ENCODE peak calls at places on chromosome 11, in four cellular contexts. One of them, this sample, is unnamed.

GRCh38 chr11:9771126-9771624 is 107.3 kb downstream of the SWAP70 start:
- DNase-seq in astrocyte of the cerebellum: no peak
- DNase-seq in stomach: no peak
- DNase-seq in adrenal gland: no peak
- DNase-seq in this sample: no peak

GRCh38 chr11:3014314-3014938 is 22.3 kb upstream of the NAP1L4 start:
- DNase-seq in astrocyte of the cerebellum: no peak
- DNase-seq in stomach: no peak
- DNase-seq in adrenal gland: no peak
- DNase-seq in this sample: no peak

GRCh38 chr11:65492637-65493366 is 6.0 kb upstream of the MALAT1 start:
- DNase-seq in astrocyte of the cerebellum: no peak
- DNase-seq in stomach: peak
- DNase-seq in adrenal gland: peak
- DNase-seq in this sample: no peak

GRCh38 chr11:100396281-100396680 is 290.8 kb upstream of the ARHGAP42 start:
- DNase-seq in astrocyte of the cerebellum: no peak
- DNase-seq in stomach: no peak
- DNase-seq in adrenal gland: no peak
- DNase-seq in this sample: no peak

GRCh38 chr11:20719821-20720220 is 50.4 kb downstream of the NELL1 start:
- DNase-seq in astrocyte of the cerebellum: no peak
- DNase-seq in stomach: no peak
- DNase-seq in adrenal gland: no peak
- DNase-seq in this sample: no peak

GRCh38 chr11:62353841-62354240 is 16.6 kb downstream of the ASRGL1 start:
- DNase-seq in astrocyte of the cerebellum: no peak
- DNase-seq in stomach: peak
- DNase-seq in adrenal gland: no peak
- DNase-seq in this sample: no peak

GRCh38 chr11:1442807-1443366 is 43.7 kb downstream of the MOB2 start:
- DNase-seq in astrocyte of the cerebellum: no peak
- DNase-seq in stomach: no peak
- DNase-seq in adrenal gland: no peak
- DNase-seq in this sample: no peak

GRCh38 chr11:1570896-1571759 is 943 bp downstream of the DUSP8 start:
- DNase-seq in astrocyte of the cerebellum: no peak
- DNase-seq in stomach: no peak
- DNase-seq in adrenal gland: no peak
- DNase-seq in this sample: no peak

GRCh38 chr11:2675540-2675939 is 24.3 kb downstream of the KCNQ1OT1 start:
- DNase-seq in astrocyte of the cerebellum: no peak
- DNase-seq in stomach: no peak
- DNase-seq in adrenal gland: no peak
- DNase-seq in this sample: no peak

GRCh38 chr11:112225753-112226061 is 521 bp upstream of the PTS start:
- DNase-seq in astrocyte of the cerebellum: no peak
- DNase-seq in stomach: no peak
- DNase-seq in adrenal gland: peak
- DNase-seq in this sample: no peak

GRCh38 chr11:65641233-65642013 is 3.5 kb downstream of the SIPA1 start:
- DNase-seq in astrocyte of the cerebellum: no peak
- DNase-seq in stomach: no peak
- DNase-seq in adrenal gland: no peak
- DNase-seq in this sample: no peak

GRCh38 chr11:326842-327580 is 6.4 kb upstream of the IFITM3 start:
- DNase-seq in astrocyte of the cerebellum: no peak
- DNase-seq in stomach: peak
- DNase-seq in adrenal gland: peak
- DNase-seq in this sample: no peak

GRCh38 chr11:118618115-118618990 is 10.9 kb downstream of the PHLDB1 start:
- DNase-seq in astrocyte of the cerebellum: no peak
- DNase-seq in stomach: peak
- DNase-seq in adrenal gland: peak
- DNase-seq in this sample: no peak

GRCh38 chr11:130546901-130547694 is 98.7 kb downstream of the ADAMTS15 start:
- DNase-seq in astrocyte of the cerebellum: no peak
- DNase-seq in stomach: no peak
- DNase-seq in adrenal gland: no peak
- DNase-seq in this sample: no peak

GRCh38 chr11:57069942-57070341 is 81.2 kb downstream of the OR5AK2 start:
- DNase-seq in astrocyte of the cerebellum: no peak
- DNase-seq in stomach: no peak
- DNase-seq in adrenal gland: no peak
- DNase-seq in this sample: no peak

GRCh38 chr11:117826360-117826635 is 1.8 kb upstream of the FXYD2 start:
- DNase-seq in astrocyte of the cerebellum: no peak
- DNase-seq in stomach: peak
- DNase-seq in adrenal gland: no peak
- DNase-seq in this sample: no peak

GRCh38 chr11:134226806-134227325 is 2.4 kb downstream of the VPS26B start:
- DNase-seq in astrocyte of the cerebellum: no peak
- DNase-seq in stomach: no peak
- DNase-seq in adrenal gland: no peak
- DNase-seq in this sample: no peak

GRCh38 chr11:112477152-112477928 is 216.7 kb upstream of the PLET1 start:
- DNase-seq in astrocyte of the cerebellum: no peak
- DNase-seq in stomach: no peak
- DNase-seq in adrenal gland: no peak
- DNase-seq in this sample: no peak

GRCh38 chr11:72321381-72321996 is 77.5 kb upstream of the PHOX2A start:
- DNase-seq in astrocyte of the cerebellum: no peak
- DNase-seq in stomach: no peak
- DNase-seq in adrenal gland: no peak
- DNase-seq in this sample: peak

GRCh38 chr11:111920908-111921307 is 2.2 kb downstream of the C11orf52 start:
- DNase-seq in astrocyte of the cerebellum: no peak
- DNase-seq in stomach: no peak
- DNase-seq in adrenal gland: no peak
- DNase-seq in this sample: no peak

GRCh38 chr11:63879598-63879997 is 37.4 kb downstream of the RCOR2 start:
- DNase-seq in astrocyte of the cerebellum: no peak
- DNase-seq in stomach: no peak
- DNase-seq in adrenal gland: no peak
- DNase-seq in this sample: no peak

GRCh38 chr11:107743161-107743560 is 31.3 kb upstream of the SLN start:
- DNase-seq in astrocyte of the cerebellum: no peak
- DNase-seq in stomach: no peak
- DNase-seq in adrenal gland: no peak
- DNase-seq in this sample: no peak

GRCh38 chr11:130439160-130439519 is 9.3 kb upstream of the ADAMTS15 start:
- DNase-seq in astrocyte of the cerebellum: no peak
- DNase-seq in stomach: no peak
- DNase-seq in adrenal gland: no peak
- DNase-seq in this sample: no peak

GRCh38 chr11:64741393-64742086 is 2.4 kb downstream of the RASGRP2 start:
- DNase-seq in astrocyte of the cerebellum: no peak
- DNase-seq in stomach: no peak
- DNase-seq in adrenal gland: no peak
- DNase-seq in this sample: no peak

GRCh38 chr11:26229270-26229669 is 102.7 kb upstream of the ANO3 start:
- DNase-seq in astrocyte of the cerebellum: peak
- DNase-seq in stomach: no peak
- DNase-seq in adrenal gland: no peak
- DNase-seq in this sample: no peak

GRCh38 chr11:111777094-111778046 is 11.2 kb upstream of the PPP2R1B start:
- DNase-seq in astrocyte of the cerebellum: peak
- DNase-seq in stomach: no peak
- DNase-seq in adrenal gland: peak
- DNase-seq in this sample: peak

GRCh38 chr11:116707250-116707649 is 65.5 kb downstream of the BUD13 start:
- DNase-seq in astrocyte of the cerebellum: no peak
- DNase-seq in stomach: peak
- DNase-seq in adrenal gland: no peak
- DNase-seq in this sample: no peak

GRCh38 chr11:6234314-6235031 is at the start of gene FHIP1B:
- DNase-seq in astrocyte of the cerebellum: peak
- DNase-seq in stomach: peak
- DNase-seq in adrenal gland: peak
- DNase-seq in this sample: peak

GRCh38 chr11:31355131-31355530 is 14.4 kb downstream of the DCDC1 start:
- DNase-seq in astrocyte of the cerebellum: no peak
- DNase-seq in stomach: no peak
- DNase-seq in adrenal gland: no peak
- DNase-seq in this sample: no peak

GRCh38 chr11:16791494-16791961 is 53.1 kb downstream of the C11orf58 start:
- DNase-seq in astrocyte of the cerebellum: peak
- DNase-seq in stomach: no peak
- DNase-seq in adrenal gland: peak
- DNase-seq in this sample: peak

GRCh38 chr11:44914105-44914504 is 36.6 kb downstream of the TP53I11 start:
- DNase-seq in astrocyte of the cerebellum: no peak
- DNase-seq in stomach: no peak
- DNase-seq in adrenal gland: no peak
- DNase-seq in this sample: no peak

GRCh38 chr11:57426754-57427691 is at the start of gene SLC43A3:
- DNase-seq in astrocyte of the cerebellum: peak
- DNase-seq in stomach: peak
- DNase-seq in adrenal gland: peak
- DNase-seq in this sample: peak

GRCh38 chr11:87280143-87280542 is 242.4 kb downstream of the TMEM135 start:
- DNase-seq in astrocyte of the cerebellum: no peak
- DNase-seq in stomach: no peak
- DNase-seq in adrenal gland: no peak
- DNase-seq in this sample: no peak

GRCh38 chr11:87284306-87284705 is 246.6 kb downstream of the TMEM135 start:
- DNase-seq in astrocyte of the cerebellum: no peak
- DNase-seq in stomach: no peak
- DNase-seq in adrenal gland: no peak
- DNase-seq in this sample: no peak

GRCh38 chr11:87286338-87286737 is 248.6 kb downstream of the TMEM135 start:
- DNase-seq in astrocyte of the cerebellum: no peak
- DNase-seq in stomach: no peak
- DNase-seq in adrenal gland: no peak
- DNase-seq in this sample: no peak

GRCh38 chr11:87281496-87281895 is 243.8 kb downstream of the TMEM135 start:
- DNase-seq in astrocyte of the cerebellum: peak
- DNase-seq in stomach: no peak
- DNase-seq in adrenal gland: peak
- DNase-seq in this sample: no peak
- TF ChIP-seq CTCF in astrocyte of the cerebellum: peak
- TF ChIP-seq CTCF in stomach: no peak
- TF ChIP-seq CTCF in adrenal gland: no peak
- TF ChIP-seq CTCF in this sample: no peak

GRCh38 chr11:67646535-67647336 is 3.8 kb downstream of the ACY3 start:
- DNase-seq in astrocyte of the cerebellum: no peak
- DNase-seq in stomach: no peak
- DNase-seq in adrenal gland: no peak
- DNase-seq in this sample: no peak

GRCh38 chr11:67648796-67649613 is 1.5 kb downstream of the ACY3 start:
- DNase-seq in astrocyte of the cerebellum: no peak
- DNase-seq in stomach: no peak
- DNase-seq in adrenal gland: no peak
- DNase-seq in this sample: no peak

GRCh38 chr11:67649634-67650540 is 643 bp downstream of the ACY3 start:
- DNase-seq in astrocyte of the cerebellum: no peak
- DNase-seq in stomach: no peak
- DNase-seq in adrenal gland: no peak
- DNase-seq in this sample: no peak

GRCh38 chr11:67647471-67647870 is 3.1 kb downstream of the ACY3 start:
- DNase-seq in astrocyte of the cerebellum: no peak
- DNase-seq in stomach: no peak
- DNase-seq in adrenal gland: no peak
- DNase-seq in this sample: no peak

GRCh38 chr11:67648140-67648795 is 2.3 kb downstream of the ACY3 start:
- DNase-seq in astrocyte of the cerebellum: no peak
- DNase-seq in stomach: peak
- DNase-seq in adrenal gland: no peak
- DNase-seq in this sample: no peak
- TF ChIP-seq CTCF in astrocyte of the cerebellum: no peak
- TF ChIP-seq CTCF in stomach: no peak
- TF ChIP-seq CTCF in adrenal gland: no peak
- TF ChIP-seq CTCF in this sample: peak

DNA sequence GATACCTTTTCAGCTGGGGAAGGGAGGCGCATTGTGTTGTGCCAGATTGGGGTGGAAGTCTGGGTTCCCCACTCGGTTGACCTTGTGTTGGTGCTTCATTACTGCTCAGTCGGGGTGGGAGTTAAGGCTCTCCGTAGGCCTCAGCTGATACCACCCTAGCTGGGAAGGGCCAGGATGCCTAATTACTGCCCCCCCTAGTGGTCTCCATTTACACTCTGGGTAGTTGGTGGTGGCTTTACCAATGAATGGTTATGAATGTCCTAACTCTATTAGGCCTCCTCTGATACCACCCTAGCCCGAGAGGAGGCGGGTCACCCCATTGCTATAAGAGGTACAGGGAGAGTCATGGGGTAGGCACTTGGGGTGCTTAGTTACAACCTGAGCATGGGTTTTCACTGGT is 27.5 kb upstream of the HIKESHI start:
- DNase-seq in astrocyte of the cerebellum: no peak
- DNase-seq in stomach: no peak
- DNase-seq in adrenal gland: no peak
- DNase-seq in this sample: no peak
- TF ChIP-seq CTCF in astrocyte of the cerebellum: no peak
- TF ChIP-seq CTCF in stomach: no peak
- TF ChIP-seq CTCF in adrenal gland: no peak
- TF ChIP-seq CTCF in this sample: no peak

DNA sequence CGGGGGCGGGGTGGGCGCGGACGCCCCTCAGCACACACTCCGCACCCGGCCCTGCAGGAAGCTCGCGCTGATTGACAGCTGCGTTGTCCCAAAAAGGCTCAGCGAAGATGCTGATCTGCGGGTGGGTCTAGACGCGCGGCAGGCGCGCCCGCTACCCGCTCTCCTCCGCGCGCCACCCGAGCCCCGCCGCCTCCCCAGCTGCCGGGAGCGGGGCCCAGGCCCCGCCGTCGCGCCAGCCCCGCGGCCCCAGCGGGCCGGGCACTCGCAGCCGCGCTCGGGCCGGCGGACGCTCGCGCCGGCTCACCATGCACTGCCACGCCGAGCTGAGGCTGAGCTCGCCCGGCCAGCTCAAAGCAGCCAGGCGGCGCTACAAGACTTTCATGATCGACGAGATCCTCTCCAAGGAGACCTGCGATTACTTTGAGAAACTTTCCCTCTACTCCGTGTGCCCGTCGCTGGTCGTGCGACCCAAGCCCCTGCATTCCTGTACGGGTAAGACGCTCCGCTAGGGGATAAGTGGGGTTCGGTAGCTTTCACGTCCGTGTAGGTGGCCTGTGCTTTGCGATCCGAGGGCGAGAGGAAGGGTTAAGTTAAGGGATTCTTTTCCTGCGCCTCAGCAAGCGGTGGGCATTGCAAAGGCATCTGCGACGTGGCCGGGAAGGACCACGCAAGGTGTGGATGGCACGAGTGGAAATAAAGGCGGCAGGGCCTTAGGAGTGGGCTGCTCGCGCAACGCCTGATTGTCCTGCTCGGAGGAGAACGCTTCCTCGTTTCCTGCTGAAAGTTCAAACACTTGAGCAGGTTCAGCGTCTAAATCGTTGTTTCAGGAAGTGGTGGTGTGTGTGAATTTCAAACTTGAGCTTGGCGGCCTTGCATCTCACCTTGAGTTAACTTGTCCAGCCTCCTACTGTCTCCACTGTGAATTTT is at the start of gene BARX2:
- DNase-seq in astrocyte of the cerebellum: peak
- DNase-seq in stomach: peak
- DNase-seq in adrenal gland: peak
- DNase-seq in this sample: peak
- TF ChIP-seq CTCF in astrocyte of the cerebellum: peak
- TF ChIP-seq CTCF in stomach: no peak
- TF ChIP-seq CTCF in adrenal gland: peak
- TF ChIP-seq CTCF in this sample: peak

This sample was measured in kidney epithelial cell.